ENCODE peak calls at places on chromosomes 16 and 17, in five cellular contexts. One of them, this sample, is unnamed.

GRCh38 chr16:81730090-81731051 is 48.7 kb upstream of the PLCG2 start:
- DNase-seq in T-helper 1 cell: peak; percentile 81
- DNase-seq in neural crest cell: peak; percentile 85
- DNase-seq in HFF-Myc: peak; percentile 55
- DNase-seq in progenitor cell of endocrine pancreas: peak; percentile 93
- DNase-seq in this sample: peak; percentile 97

GRCh38 chr16:90016339-90016950 is 2.8 kb downstream of the DBNDD1 start:
- DNase-seq in HFF-Myc: no peak
- DNase-seq in progenitor cell of endocrine pancreas: no peak
- DNase-seq in T-helper 1 cell: no peak
- DNase-seq in neural crest cell: no peak
- DNase-seq in this sample: no peak

GRCh38 chr17:43368740-43369506 is 29.9 kb upstream of the ARL4D start:
- DNase-seq in neural crest cell: peak; percentile 53
- DNase-seq in progenitor cell of endocrine pancreas: peak; percentile 51
- DNase-seq in HFF-Myc: no peak
- DNase-seq in T-helper 1 cell: peak; percentile 73
- DNase-seq in this sample: no peak

GRCh38 chr17:55845385-55845784 is 94.5 kb downstream of the PCTP start:
- DNase-seq in HFF-Myc: peak; percentile 4
- DNase-seq in T-helper 1 cell: peak; percentile 1
- DNase-seq in progenitor cell of endocrine pancreas: peak; percentile 54
- DNase-seq in neural crest cell: peak; percentile 64
- DNase-seq in this sample: peak; percentile 48

GRCh38 chr17:1399366-1399678 is 700 bp downstream of the YWHAE start:
- DNase-seq in T-helper 1 cell: no peak
- DNase-seq in neural crest cell: no peak
- DNase-seq in progenitor cell of endocrine pancreas: no peak
- DNase-seq in HFF-Myc: no peak
- DNase-seq in this sample: no peak

GRCh38 chr16:28499854-28500253 is 5.4 kb downstream of the APOBR start:
- DNase-seq in neural crest cell: no peak
- DNase-seq in T-helper 1 cell: no peak
- DNase-seq in progenitor cell of endocrine pancreas: no peak
- DNase-seq in HFF-Myc: no peak
- DNase-seq in this sample: no peak

GRCh38 chr17:6666557-6666956 is 15.0 kb downstream of the C17orf100 start:
- DNase-seq in T-helper 1 cell: no peak
- DNase-seq in progenitor cell of endocrine pancreas: no peak
- DNase-seq in HFF-Myc: no peak
- DNase-seq in neural crest cell: no peak
- DNase-seq in this sample: no peak

GRCh38 chr17:50199651-50200446 is 1.6 kb downstream of the COL1A1 start:
- DNase-seq in HFF-Myc: peak; percentile 88
- DNase-seq in neural crest cell: no peak
- DNase-seq in T-helper 1 cell: peak; percentile 55
- DNase-seq in progenitor cell of endocrine pancreas: peak; percentile 68
- DNase-seq in this sample: no peak

GRCh38 chr16:50458694-50459271 is 89.4 kb upstream of the NKD1 start:
- DNase-seq in neural crest cell: no peak
- DNase-seq in progenitor cell of endocrine pancreas: no peak
- DNase-seq in T-helper 1 cell: no peak
- DNase-seq in HFF-Myc: no peak
- DNase-seq in this sample: no peak

This sample was measured in NT2/D1.